ENCODE peak calls at places on chromosomes 5 and 9, in nine cellular contexts. R is Right ventricle myocardium inferior; F is anterior cingulate cortex; W is HFF-Myc; G is ELR; X is activated T-cell treated with anti-CD3 and anti-CD28 coated beads for 48 hours; M is LoVo; K is naive thymus-derived CD4-positive, alpha-beta T cell; T is stimulated activated CD4-positive, alpha-beta T cell treated with anti-CD3 and anti-CD28 coated beads, Interleukin-2, amount 100 ng/mL, for 48 hours. Y is an unnamed sample.

GRCh38 chr5:148849461-148849860 is 23.1 kb downstream of the ADRB2 start:
- DNase-seq in M (no peak), R (no peak), X (no peak), W (no peak), T (no peak), G (no peak), F (no peak), K (no peak), Y (no peak)

GRCh38 chr5:65482727-65483473 is 1.2 kb upstream of the ADAMTS6 start:
- DNase-seq in R (no peak), K (no peak), T (no peak), W (no peak), M (peak; percentile 46), X (no peak), F (peak; percentile 3), G (peak; percentile 73), Y (peak; percentile 67)

GRCh38 chr9:18129809-18130334 is 344.1 kb upstream of the ADAMTSL1 start:
- DNase-seq in F (no peak), W (no peak), X (no peak), T (no peak), G (no peak), M (no peak), K (no peak), R (no peak), Y (no peak)

GRCh38 chr5:74433255-74434123 is 207.0 kb downstream of the ENC1 start:
- DNase-seq in T (no peak), X (no peak), G (peak; percentile 42), F (no peak), K (no peak), M (no peak), W (no peak), R (no peak), Y (peak; percentile 25)

GRCh38 chr5:158947831-158948230 is 151.9 kb downstream of the EBF1 start:
- DNase-seq in F (no peak), G (peak; percentile 15), K (no peak), X (no peak), T (no peak), R (no peak), M (no peak), W (no peak), Y (peak; percentile 39)

GRCh38 chr5:28855631-28856030 is 1817.2 kb upstream of the CDH9 start:
- DNase-seq in G (no peak), R (no peak), F (no peak), M (no peak), X (no peak), T (no peak), W (no peak), K (no peak), Y (no peak)

GRCh38 chr5:148259288-148259687 is 9.3 kb upstream of the SPINK13 start:
- DNase-seq in F (no peak), T (no peak), X (no peak), K (no peak), W (no peak), G (no peak), R (no peak), M (no peak), Y (no peak)

GRCh38 chr9:124132671-124133147 is 121.1 kb downstream of the LHX2 start:
- DNase-seq in F (no peak), G (no peak), X (no peak), K (no peak), T (no peak), R (no peak), M (no peak), W (no peak), Y (no peak)

GRCh38 chr9:35733109-35733541 is 659 bp downstream of the CREB3 start:
- DNase-seq in G (peak; percentile 84), X (no peak), M (peak; percentile 57), T (no peak), R (no peak), W (no peak), F (no peak), K (no peak), Y (peak; percentile 58)

GRCh38 chr9:124017929-124018730 is 6.6 kb downstream of the LHX2 start:
- DNase-seq in X (no peak), T (no peak), F (peak; percentile 21), W (no peak), M (no peak), G (no peak), K (no peak), R (no peak), Y (no peak)

GRCh38 chr5:176879663-176880392 is 19.3 kb downstream of the HK3 start:
- DNase-seq in M (no peak), K (no peak), F (no peak), G (no peak), X (no peak), T (no peak), W (no peak), R (peak; percentile 66), Y (no peak)

GRCh38 chr5:13510616-13511015 is 433.9 kb downstream of the DNAH5 start:
- DNase-seq in T (no peak), X (no peak), K (no peak), R (no peak), G (peak; percentile 36), F (no peak), W (no peak), M (no peak), Y (no peak)

GRCh38 chr9:85534340-85534739 is 207.4 kb downstream of the AGTPBP1 start:
- DNase-seq in F (no peak), K (no peak), R (no peak), M (no peak), X (no peak), W (no peak), T (no peak), G (no peak), Y (no peak)

GRCh38 chr5:137075163-137075970 is 423.8 kb downstream of the SPOCK1 start:
- DNase-seq in K (no peak), G (peak; percentile 74), F (no peak), X (peak; percentile 27), R (no peak), W (no peak), T (peak; percentile 4), M (peak; percentile 64), Y (no peak)

GRCh38 chr9:73143606-73144328 is 7.9 kb upstream of the ANXA1 start:
- DNase-seq in M (peak; percentile 82), K (no peak), G (peak; percentile 89), F (no peak), W (peak; percentile 69), T (no peak), X (no peak), R (no peak), Y (peak; percentile 85)

GRCh38 chr9:106419737-106420136 is 443.2 kb upstream of the ZNF462 start:
- DNase-seq in G (no peak), K (no peak), W (no peak), T (no peak), F (no peak), X (no peak), M (no peak), R (no peak), Y (peak; percentile 63)

GRCh38 chr5:129820-130219 is 37.9 kb downstream of the PLEKHG4B start:
- DNase-seq in M (peak; percentile 1), K (no peak), F (no peak), G (peak; percentile 85), R (no peak), W (peak; percentile 63), X (no peak), T (no peak), Y (peak; percentile 96)

GRCh38 chr5:174601937-174602336 is 122.4 kb upstream of the MSX2 start:
- DNase-seq in G (no peak), T (no peak), K (no peak), F (no peak), W (no peak), M (peak; percentile 53), X (no peak), R (no peak), Y (no peak)

GRCh38 chr9:6214903-6215302 is 704 bp upstream of the IL33 start:
- DNase-seq in T (no peak), G (no peak), M (no peak), R (no peak), F (no peak), X (no peak), W (no peak), K (no peak), Y (peak; percentile 49)

GRCh38 chr5:116361171-116361967 is 213.3 kb downstream of the SEMA6A start:
- DNase-seq in K (no peak), W (no peak), M (no peak), T (no peak), R (peak; percentile 77), F (peak; percentile 67), G (no peak), X (no peak), Y (peak; percentile 15)

GRCh38 chr5:116456036-116456435 is 118.6 kb downstream of the SEMA6A start:
- DNase-seq in G (no peak), X (no peak), W (no peak), T (no peak), F (no peak), M (no peak), K (no peak), R (no peak), Y (peak; percentile 66)

GRCh38 chr9:106038266-106039001 is 344.1 kb downstream of the TMEM38B start:
- DNase-seq in K (no peak), W (no peak), G (no peak), R (no peak), X (no peak), M (no peak), T (no peak), F (no peak), Y (no peak)

GRCh38 chr9:93131599-93132286 is 2.3 kb downstream of the NINJ1 start:
- DNase-seq in T (no peak), W (no peak), G (no peak), F (no peak), M (no peak), K (no peak), X (no peak), R (peak; percentile 28), Y (no peak)

GRCh38 chr9:93256878-93257807 is 73.2 kb downstream of the WNK2 start:
- DNase-seq in X (no peak), K (peak; percentile 2), T (no peak), F (no peak), M (no peak), G (no peak), W (no peak), R (peak; percentile 55), Y (no peak)

GRCh38 chr5:100761192-100761591 is 141.9 kb downstream of the ST8SIA4 start:
- DNase-seq in M (no peak), X (no peak), K (no peak), G (peak; percentile 34), R (no peak), W (no peak), T (no peak), F (no peak), Y (no peak)

GRCh38 chr5:151581841-151582583 is 9.1 kb downstream of the FAT2 start:
- DNase-seq in F (no peak), T (no peak), R (no peak), W (no peak), G (no peak), K (no peak), X (no peak), M (no peak), Y (no peak)

GRCh38 chr9:120534266-120534665 is 45.7 kb downstream of the CDK5RAP2 start:
- DNase-seq in X (no peak), R (no peak), M (no peak), K (no peak), T (no peak), F (no peak), G (no peak), W (no peak), Y (no peak)

GRCh38 chr5:101728933-101729332 is 567.2 kb downstream of the SLCO4C1 start:
- DNase-seq in R (no peak), M (peak; percentile 11), F (no peak), W (no peak), K (no peak), G (peak; percentile 6), X (no peak), T (no peak), Y (no peak)

GRCh38 chr9:127778280-127779135 is at the start of gene SH2D3C:
- DNase-seq in R (peak; percentile 85), K (no peak), F (no peak), G (no peak), X (peak; percentile 37), T (no peak), M (no peak), W (no peak), Y (no peak)

GRCh38 chr9:106731910-106732309 is 131.1 kb upstream of the ZNF462 start:
- DNase-seq in M (no peak), G (no peak), X (no peak), T (no peak), W (no peak), K (no peak), R (no peak), F (no peak), Y (no peak)

GRCh38 chr9:127644943-127645342 is 32.9 kb downstream of the STXBP1 start:
- DNase-seq in X (no peak), W (no peak), K (no peak), G (no peak), T (no peak), F (no peak), R (no peak), M (no peak), Y (no peak)